ENCODE peak calls at places on chromosome X, in ten cellular contexts. One of them, this sample, is unnamed.

GRCh38 chrX:42096262-42096939 is 173.0 kb upstream of the CASK start:
- DNase-seq in fibroblast of lung: peak
- DNase-seq in psoas muscle: no peak
- DNase-seq in heart right ventricle: peak
- DNase-seq in right cardiac atrium: peak
- DNase-seq in stomach: peak
- DNase-seq in K562: no peak
- DNase-seq in ovary: peak
- DNase-seq in endodermal cell: no peak
- DNase-seq in GM23248: peak
- DNase-seq in this sample: peak

GRCh38 chrX:64206556-64207162 is 1.2 kb upstream of the AMER1 start:
- DNase-seq in fibroblast of lung: peak
- DNase-seq in K562: no peak
- DNase-seq in GM23248: peak
- DNase-seq in endodermal cell: no peak
- DNase-seq in ovary: peak
- DNase-seq in heart right ventricle: peak
- DNase-seq in right cardiac atrium: peak
- DNase-seq in stomach: no peak
- DNase-seq in psoas muscle: no peak
- DNase-seq in this sample: no peak

GRCh38 chrX:13283512-13283911 is 36.3 kb downstream of the ATXN3L start:
- DNase-seq in right cardiac atrium: no peak
- DNase-seq in fibroblast of lung: no peak
- DNase-seq in K562: no peak
- DNase-seq in endodermal cell: peak
- DNase-seq in heart right ventricle: no peak
- DNase-seq in psoas muscle: no peak
- DNase-seq in ovary: no peak
- DNase-seq in GM23248: peak
- DNase-seq in stomach: no peak
- DNase-seq in this sample: no peak

GRCh38 chrX:47483310-47484268 is 567 bp upstream of the ZNF41 start:
- DNase-seq in K562: no peak
- DNase-seq in heart right ventricle: peak
- DNase-seq in stomach: no peak
- DNase-seq in psoas muscle: peak
- DNase-seq in fibroblast of lung: peak
- DNase-seq in right cardiac atrium: peak
- DNase-seq in GM23248: peak
- DNase-seq in endodermal cell: peak
- DNase-seq in ovary: peak
- DNase-seq in this sample: no peak

GRCh38 chrX:110966839-110967238 is 129.2 kb upstream of the PAK3 start:
- DNase-seq in GM23248: peak
- DNase-seq in heart right ventricle: no peak
- DNase-seq in right cardiac atrium: no peak
- DNase-seq in fibroblast of lung: no peak
- DNase-seq in K562: no peak
- DNase-seq in psoas muscle: no peak
- DNase-seq in stomach: no peak
- DNase-seq in ovary: no peak
- DNase-seq in endodermal cell: no peak
- DNase-seq in this sample: no peak

GRCh38 chrX:106404512-106404911 is 207.3 kb upstream of the RADX start:
- DNase-seq in right cardiac atrium: no peak
- DNase-seq in fibroblast of lung: no peak
- DNase-seq in endodermal cell: no peak
- DNase-seq in heart right ventricle: no peak
- DNase-seq in K562: no peak
- DNase-seq in psoas muscle: no peak
- DNase-seq in stomach: no peak
- DNase-seq in GM23248: no peak
- DNase-seq in ovary: no peak
- DNase-seq in this sample: no peak

GRCh38 chrX:15301924-15302323 is 13.5 kb downstream of the ASB11 start:
- DNase-seq in endodermal cell: peak
- DNase-seq in psoas muscle: peak
- DNase-seq in right cardiac atrium: peak
- DNase-seq in stomach: no peak
- DNase-seq in GM23248: peak
- DNase-seq in heart right ventricle: no peak
- DNase-seq in K562: no peak
- DNase-seq in fibroblast of lung: peak
- DNase-seq in ovary: no peak
- DNase-seq in this sample: peak

GRCh38 chrX:7294483-7294882 is 146.5 kb upstream of the PUDP start:
- DNase-seq in GM23248: peak
- DNase-seq in right cardiac atrium: no peak
- DNase-seq in endodermal cell: no peak
- DNase-seq in ovary: no peak
- DNase-seq in heart right ventricle: no peak
- DNase-seq in fibroblast of lung: no peak
- DNase-seq in stomach: no peak
- DNase-seq in psoas muscle: no peak
- DNase-seq in K562: no peak
- DNase-seq in this sample: no peak

GRCh38 chrX:47751670-47752069 is 85.0 kb upstream of the ZNF81 start:
- DNase-seq in endodermal cell: peak
- DNase-seq in heart right ventricle: peak
- DNase-seq in fibroblast of lung: no peak
- DNase-seq in right cardiac atrium: peak
- DNase-seq in GM23248: peak
- DNase-seq in ovary: no peak
- DNase-seq in psoas muscle: peak
- DNase-seq in stomach: peak
- DNase-seq in K562: peak
- DNase-seq in this sample: no peak

GRCh38 chrX:40844476-40844875 is 109.1 kb upstream of the MED14 start:
- DNase-seq in GM23248: peak
- DNase-seq in psoas muscle: no peak
- DNase-seq in right cardiac atrium: no peak
- DNase-seq in endodermal cell: no peak
- DNase-seq in fibroblast of lung: no peak
- DNase-seq in K562: no peak
- DNase-seq in ovary: no peak
- DNase-seq in heart right ventricle: no peak
- DNase-seq in stomach: no peak
- DNase-seq in this sample: no peak
- H3K27ac ChIP-seq in GM23248: peak
- H3K27ac ChIP-seq in psoas muscle: no peak
- H3K27ac ChIP-seq in right cardiac atrium: no peak
- H3K27ac ChIP-seq in endodermal cell: peak
- H3K27ac ChIP-seq in fibroblast of lung: peak
- H3K27ac ChIP-seq in K562: no peak
- H3K27ac ChIP-seq in ovary: no peak
- H3K27ac ChIP-seq in heart right ventricle: no peak
- H3K27ac ChIP-seq in stomach: no peak
- H3K27ac ChIP-seq in this sample: no peak

GRCh38 chrX:74902806-74903205 is 22.4 kb downstream of the NEXMIF start:
- DNase-seq in K562: no peak
- DNase-seq in ovary: no peak
- DNase-seq in psoas muscle: no peak
- DNase-seq in right cardiac atrium: no peak
- DNase-seq in endodermal cell: no peak
- DNase-seq in heart right ventricle: no peak
- DNase-seq in GM23248: no peak
- DNase-seq in fibroblast of lung: no peak
- DNase-seq in stomach: peak
- DNase-seq in this sample: no peak

GRCh38 chrX:74911494-74911893 is 13.8 kb downstream of the NEXMIF start:
- DNase-seq in fibroblast of lung: no peak
- DNase-seq in endodermal cell: no peak
- DNase-seq in stomach: no peak
- DNase-seq in right cardiac atrium: no peak
- DNase-seq in psoas muscle: no peak
- DNase-seq in heart right ventricle: no peak
- DNase-seq in GM23248: no peak
- DNase-seq in ovary: no peak
- DNase-seq in K562: no peak
- DNase-seq in this sample: no peak

DNA sequence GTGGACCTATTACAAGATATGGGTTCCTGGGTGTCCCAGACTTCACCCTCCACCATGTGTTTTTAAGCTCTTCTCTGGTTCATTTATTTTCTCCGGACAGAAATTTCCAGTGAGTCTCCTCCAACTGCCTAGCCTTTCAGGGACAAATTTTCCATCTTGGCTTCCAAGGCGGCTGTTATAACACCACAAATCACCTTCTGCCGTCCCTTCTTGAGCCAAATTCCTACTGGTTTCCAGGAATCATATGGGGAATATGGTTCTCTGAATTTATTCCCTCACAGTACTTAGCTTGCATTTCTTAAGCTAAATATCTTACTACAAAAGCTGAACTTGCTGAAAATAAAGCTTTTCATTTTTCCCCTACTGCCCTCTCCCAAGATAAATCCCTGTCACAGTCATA is 18.8 kb downstream of the NEXMIF start:
- DNase-seq in psoas muscle: no peak
- DNase-seq in ovary: no peak
- DNase-seq in GM23248: no peak
- DNase-seq in fibroblast of lung: no peak
- DNase-seq in K562: no peak
- DNase-seq in heart right ventricle: no peak
- DNase-seq in right cardiac atrium: no peak
- DNase-seq in endodermal cell: no peak
- DNase-seq in stomach: no peak
- DNase-seq in this sample: no peak
- H3K4me3 ChIP-seq in psoas muscle: no peak
- H3K4me3 ChIP-seq in ovary: no peak
- H3K4me3 ChIP-seq in GM23248: no peak
- H3K4me3 ChIP-seq in fibroblast of lung: no peak
- H3K4me3 ChIP-seq in K562: no peak
- H3K4me3 ChIP-seq in heart right ventricle: no peak
- H3K4me3 ChIP-seq in right cardiac atrium: no peak
- H3K4me3 ChIP-seq in endodermal cell: no peak
- H3K4me3 ChIP-seq in stomach: no peak
- H3K4me3 ChIP-seq in this sample: no peak

GRCh38 chrX:46461653-46462191 is 83.5 kb downstream of the ZNF674 start:
- DNase-seq in ovary: no peak
- DNase-seq in psoas muscle: no peak
- DNase-seq in heart right ventricle: no peak
- DNase-seq in fibroblast of lung: no peak
- DNase-seq in K562: no peak
- DNase-seq in GM23248: no peak
- DNase-seq in stomach: no peak
- DNase-seq in right cardiac atrium: no peak
- DNase-seq in endodermal cell: no peak
- DNase-seq in this sample: no peak
- H3K27ac ChIP-seq in ovary: no peak
- H3K27ac ChIP-seq in psoas muscle: no peak
- H3K27ac ChIP-seq in heart right ventricle: no peak
- H3K27ac ChIP-seq in fibroblast of lung: no peak
- H3K27ac ChIP-seq in K562: no peak
- H3K27ac ChIP-seq in GM23248: no peak
- H3K27ac ChIP-seq in stomach: no peak
- H3K27ac ChIP-seq in right cardiac atrium: no peak
- H3K27ac ChIP-seq in endodermal cell: no peak
- H3K27ac ChIP-seq in this sample: no peak

GRCh38 chrX:153725832-153726285 is 1.2 kb downstream of the ABCD1 start:
- DNase-seq in heart right ventricle: peak
- DNase-seq in K562: no peak
- DNase-seq in stomach: no peak
- DNase-seq in psoas muscle: peak
- DNase-seq in fibroblast of lung: no peak
- DNase-seq in GM23248: peak
- DNase-seq in right cardiac atrium: peak
- DNase-seq in ovary: peak
- DNase-seq in endodermal cell: no peak
- DNase-seq in this sample: no peak
- H3K4me3 ChIP-seq in heart right ventricle: peak
- H3K4me3 ChIP-seq in K562: no peak
- H3K4me3 ChIP-seq in stomach: peak
- H3K4me3 ChIP-seq in psoas muscle: peak
- H3K4me3 ChIP-seq in fibroblast of lung: no peak
- H3K4me3 ChIP-seq in GM23248: peak
- H3K4me3 ChIP-seq in right cardiac atrium: no peak
- H3K4me3 ChIP-seq in ovary: peak
- H3K4me3 ChIP-seq in endodermal cell: no peak
- H3K4me3 ChIP-seq in this sample: peak

DNA sequence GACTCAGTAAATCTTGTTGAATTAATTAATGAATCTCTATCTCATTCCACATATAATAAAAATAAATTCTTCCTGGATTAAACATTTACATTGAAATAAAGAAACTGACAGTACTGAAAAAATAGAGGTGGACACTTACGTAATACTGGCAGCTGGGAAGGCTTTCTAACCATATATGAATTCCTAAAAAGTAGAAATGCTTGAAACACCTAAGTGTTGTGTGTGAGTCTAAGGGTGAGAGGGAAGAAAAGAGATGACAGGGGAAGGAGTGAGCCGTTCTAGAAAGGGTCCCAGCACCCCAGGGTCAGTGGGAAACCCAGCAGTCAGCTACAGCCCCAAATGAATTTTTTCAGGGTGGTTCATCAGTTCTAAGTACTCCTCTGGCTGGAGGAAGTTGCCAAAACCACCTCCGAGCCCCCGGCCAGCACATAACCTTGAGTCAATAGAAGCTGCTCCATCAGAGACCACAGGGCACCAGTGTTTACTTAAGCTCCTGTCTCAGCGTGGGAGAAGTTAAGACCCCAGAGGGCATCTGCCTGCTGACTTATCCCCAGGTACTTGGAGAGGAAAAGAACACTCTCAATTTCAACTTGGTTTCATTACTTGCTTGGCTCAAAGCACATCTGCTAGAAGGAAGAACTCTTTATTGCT is 18.3 kb downstream of the GAB3 start:
- DNase-seq in endodermal cell: no peak
- DNase-seq in GM23248: peak
- DNase-seq in ovary: no peak
- DNase-seq in fibroblast of lung: no peak
- DNase-seq in psoas muscle: no peak
- DNase-seq in right cardiac atrium: no peak
- DNase-seq in K562: no peak
- DNase-seq in stomach: no peak
- DNase-seq in heart right ventricle: no peak
- DNase-seq in this sample: no peak
- H3K27ac ChIP-seq in endodermal cell: no peak
- H3K27ac ChIP-seq in GM23248: peak
- H3K27ac ChIP-seq in ovary: no peak
- H3K27ac ChIP-seq in fibroblast of lung: peak
- H3K27ac ChIP-seq in psoas muscle: peak
- H3K27ac ChIP-seq in right cardiac atrium: peak
- H3K27ac ChIP-seq in K562: no peak
- H3K27ac ChIP-seq in stomach: peak
- H3K27ac ChIP-seq in heart right ventricle: peak
- H3K27ac ChIP-seq in this sample: peak

This sample was measured in right atrium auricular region.